ENCODE peak calls at places on chromosome 16, in seven cellular contexts. F is CD8-positive, alpha-beta T cell; B is fibroblast of lung; N is stomach; J is A549; Q is HCT116; D is tibial nerve. T is an unnamed sample. For H3K9me3 and H3K4me1, the result is how much of the 10 kb centered on the place peaks cover.

GRCh38 chr16:57803413-57803990 is 1.2 kb upstream of the KIFC3 start:
- DNase-seq in F (no peak), D (no peak), J (no peak), B (no peak), N (no peak), Q (no peak), T (no peak)

GRCh38 chr16:57152096-57153093 is 33.4 kb downstream of the PSME3IP1 start:
- DNase-seq in B (no peak), Q (no peak), N (no peak), F (no peak), D (no peak), J (no peak), T (no peak)

GRCh38 chr16:87469186-87469585 is 23.6 kb downstream of the ZCCHC14 start:
- DNase-seq in Q (no peak), B (no peak), J (no peak), F (no peak), D (no peak), N (no peak), T (no peak)

GRCh38 chr16:53921042-53921441 is 217.1 kb downstream of the FTO start:
- DNase-seq in B (no peak), J (no peak), F (no peak), Q (no peak), D (no peak), N (no peak), T (peak)

GRCh38 chr16:83315271-83315670 is 492.5 kb upstream of the HSBP1 start:
- DNase-seq in J (no peak), N (no peak), Q (no peak), B (no peak), D (no peak), F (no peak), T (no peak)

GRCh38 chr16:27625050-27625697 is 75.2 kb downstream of the KATNIP start:
- DNase-seq in B (peak), J (peak), Q (no peak), D (no peak), N (no peak), F (no peak), T (no peak)

GRCh38 chr16:77711775-77712174 is 10.5 kb upstream of the NUDT7 start:
- DNase-seq in J (no peak), N (peak), D (no peak), B (peak), F (no peak), Q (no peak), T (no peak)

GRCh38 chr16:53821957-53822625 is 118.1 kb downstream of the FTO start:
- DNase-seq in Q (no peak), N (no peak), B (peak), F (no peak), J (peak), D (no peak), T (no peak)

GRCh38 chr16:54194008-54194731 is 92.4 kb downstream of the IRX3 start:
- DNase-seq in Q (no peak), D (peak), J (no peak), N (peak), B (peak), F (no peak), T (peak)

GRCh38 chr16:75322706-75323105 is 71.3 kb upstream of the BCAR1 start:
- DNase-seq in N (no peak), J (no peak), D (no peak), B (peak), F (no peak), Q (no peak), T (no peak)

GRCh38 chr16:8417145-8417544 is 173.2 kb downstream of the TMEM114 start:
- DNase-seq in F (no peak), B (no peak), Q (no peak), N (no peak), J (no peak), D (no peak), T (no peak)

GRCh38 chr16:1691956-1692355 is 13.9 kb downstream of the JPT2 start:
- DNase-seq in D (no peak), Q (no peak), J (peak), F (no peak), B (peak), N (no peak), T (no peak)

GRCh38 chr16:31010539-31010938 is at the start of gene STX1B:
- DNase-seq in D (no peak), B (peak), Q (no peak), N (no peak), J (no peak), F (peak), T (peak)

GRCh38 chr16:88759245-88759975 is 25.6 kb downstream of the PIEZO1 start:
- DNase-seq in Q (no peak), J (no peak), D (peak), F (no peak), N (peak), B (peak), T (no peak)

GRCh38 chr16:12377497-12377896 is 401.0 kb downstream of the SNX29 start:
- DNase-seq in B (no peak), N (no peak), D (no peak), Q (no peak), F (no peak), J (no peak), T (no peak)

GRCh38 chr16:11257131-11257938 is 1.3 kb upstream of the SOCS1 start:
- DNase-seq in Q (peak), N (peak), F (peak), B (peak), J (peak), D (peak), T (peak)
- H3K4me3 ChIP-seq in Q (peak), N (peak), F (peak), B (peak), J (peak), D (peak), T (peak)

GRCh38 chr16:68575082-68575481 is 36.0 kb downstream of the ZFP90 start:
- DNase-seq in F (no peak), J (no peak), N (no peak), Q (no peak), D (no peak), B (no peak), T (no peak)

GRCh38 chr16:68577352-68577853 is 38.3 kb downstream of the ZFP90 start:
- DNase-seq in Q (no peak), B (no peak), D (no peak), N (no peak), F (no peak), J (no peak), T (no peak)

GRCh38 chr16:68574479-68574878 is 35.4 kb downstream of the ZFP90 start:
- DNase-seq in D (no peak), F (no peak), B (no peak), J (no peak), Q (no peak), N (no peak), T (no peak)
- H3K9me3 ChIP-seq in D (half or more), F (under half), B (under half), J (half or more), Q (under half), N (half or more), T (under half)

DNA sequence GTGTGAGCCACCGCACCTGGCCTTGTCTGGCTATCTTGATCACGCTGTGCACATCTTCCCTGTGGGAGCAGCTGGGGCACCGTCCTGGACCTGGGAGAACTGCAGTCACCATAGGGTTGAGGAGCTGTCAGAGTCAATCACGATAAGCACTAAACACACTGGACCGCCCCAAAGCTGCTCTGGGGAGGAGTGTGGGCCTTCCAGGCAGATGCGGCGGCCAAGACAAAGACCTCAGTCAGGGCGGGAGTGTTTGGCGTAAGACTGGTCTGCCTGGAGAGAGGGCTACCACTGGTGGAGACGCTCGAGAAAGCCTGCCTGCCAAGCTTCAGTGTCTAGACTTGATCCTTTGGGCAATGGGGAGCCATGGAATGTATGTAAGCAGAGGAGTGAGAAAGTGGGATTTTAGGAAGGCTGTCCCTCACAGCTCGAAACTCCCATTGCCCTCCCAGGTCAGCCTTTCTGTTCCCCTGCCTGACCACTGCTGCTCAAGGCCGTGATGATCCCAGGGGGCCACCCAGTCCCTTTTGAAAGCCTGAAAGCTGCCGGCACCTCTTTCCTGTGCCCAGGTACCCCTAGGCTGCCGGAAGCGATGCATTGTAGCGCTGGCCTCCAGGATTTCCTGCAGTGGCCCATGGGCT is 29.3 kb upstream of the CIBAR2 start:
- DNase-seq in Q (no peak), D (no peak), J (no peak), F (no peak), N (no peak), B (no peak), T (no peak)
- H3K4me1 ChIP-seq in Q (under half), D (under half), J (under half), F (under half), N (under half), B (under half), T (under half)

GRCh38 chr16:51389881-51390280 is 238.8 kb upstream of the SALL1 start:
- DNase-seq in D (no peak), F (no peak), B (no peak), J (no peak), Q (no peak), N (no peak), T (peak)
- H3K4me3 ChIP-seq in D (no peak), F (no peak), B (no peak), J (no peak), Q (no peak), N (no peak), T (no peak)

GRCh38 chr16:35735403-35736251 is 2276.2 kb downstream of the TP53TG3F start:
- DNase-seq in Q (no peak), B (no peak), D (no peak), J (no peak), F (no peak), N (no peak), T (no peak)
- H3K9me3 ChIP-seq in Q (under half), B (under half), D (under half), J (under half), F (under half), N (under half), T (under half)

T was measured in HAP-1.